ENCODE peak calls at places on chromosomes 5 and 9, in six cellular contexts. V is cardiac fibroblast; D is adipocyte; T is epithelial cell of proximal tubule; G is activated naive CD8-positive, alpha-beta T cell treated with anti-CD3 and anti-CD28 coated beads, Interleukin-2, amount 50 U/mL, for 24 hours; X is left ventricle myocardium inferior. M is an unnamed sample.

GRCh38 chr9:98687911-98688310 is 20.8 kb downstream of the GABBR2 start:
- DNase-seq in V (peak), D (no peak), T (no peak), G (no peak), X (no peak), M (no peak)

GRCh38 chr5:73451218-73452130 is 2.9 kb upstream of the FOXD1 start:
- DNase-seq in V (peak), D (peak), T (no peak), G (peak), X (peak), M (peak)

GRCh38 chr9:112421771-112422222 is 41.9 kb downstream of the HSDL2 start:
- DNase-seq in V (no peak), D (no peak), T (no peak), G (no peak), X (no peak), M (no peak)

GRCh38 chr9:127112056-127112455 is 10.4 kb downstream of the ANGPTL2 start:
- DNase-seq in V (no peak), D (no peak), T (no peak), G (no peak), X (peak), M (no peak)

GRCh38 chr9:7103382-7104170 is 345.8 kb downstream of the KDM4C start:
- DNase-seq in V (peak), D (peak), T (no peak), G (no peak), X (no peak), M (no peak)

GRCh38 chr9:21465859-21466518 is 16.1 kb downstream of the IFNE start:
- DNase-seq in V (peak), D (peak), T (peak), G (no peak), X (no peak), M (no peak)

GRCh38 chr9:120846251-120846869 is 3.6 kb upstream of the PSMD5 start:
- DNase-seq in V (no peak), D (no peak), T (no peak), G (no peak), X (no peak), M (no peak)

GRCh38 chr5:33738097-33738496 is 153.7 kb downstream of the ADAMTS12 start:
- DNase-seq in V (no peak), D (no peak), T (no peak), G (no peak), X (no peak), M (no peak)

GRCh38 chr5:321233-321725 is at the start of gene AHRR:
- DNase-seq in V (peak), D (peak), T (no peak), G (peak), X (peak), M (peak)

GRCh38 chr9:91150273-91151013 is 211.3 kb downstream of the AUH start:
- DNase-seq in V (no peak), D (no peak), T (no peak), G (no peak), X (no peak), M (peak)

M was measured in activated T-helper 2 cell treated with anti-CD3 and anti-CD28 coated beads, Interferon-gamma antibody, Interleukin-2, Interleukin-4, amounts not matched to agents 10 μg/mL and 5 μg/mL and 100 μg/mL, durations not matched to agents 14 hours and 24 hours and 36 hours.